ENCODE peak calls at places on chromosomes 3 and 15, in seven cellular contexts. One of them, this sample, is unnamed.

GRCh38 chr15:57591822-57592367 is at the start of gene MYZAP:
- DNase-seq in GM12892: peak
- DNase-seq in adrenal gland: peak
- DNase-seq in right lobe of liver: peak
- DNase-seq in tibial nerve: no peak
- DNase-seq in A549: no peak
- DNase-seq in uterus: peak
- DNase-seq in this sample: peak

GRCh38 chr3:185024406-185024805 is 128.5 kb downstream of the C3orf70 start:
- DNase-seq in GM12892: no peak
- DNase-seq in adrenal gland: no peak
- DNase-seq in right lobe of liver: no peak
- DNase-seq in tibial nerve: no peak
- DNase-seq in A549: no peak
- DNase-seq in uterus: no peak
- DNase-seq in this sample: no peak

GRCh38 chr3:89368846-89369245 is 261.4 kb downstream of the EPHA3 start:
- DNase-seq in GM12892: no peak
- DNase-seq in adrenal gland: no peak
- DNase-seq in right lobe of liver: no peak
- DNase-seq in tibial nerve: no peak
- DNase-seq in A549: no peak
- DNase-seq in uterus: no peak
- DNase-seq in this sample: no peak

GRCh38 chr3:30625541-30626438 is 19.4 kb downstream of the TGFBR2 start:
- DNase-seq in GM12892: no peak
- DNase-seq in adrenal gland: no peak
- DNase-seq in right lobe of liver: no peak
- DNase-seq in tibial nerve: no peak
- DNase-seq in A549: peak
- DNase-seq in uterus: no peak
- DNase-seq in this sample: no peak

GRCh38 chr3:139227165-139227564 is 116.7 kb upstream of the MRPS22 start:
- DNase-seq in GM12892: no peak
- DNase-seq in adrenal gland: peak
- DNase-seq in right lobe of liver: peak
- DNase-seq in tibial nerve: no peak
- DNase-seq in A549: no peak
- DNase-seq in uterus: peak
- DNase-seq in this sample: no peak

GRCh38 chr3:174325834-174326705 is 533.1 kb upstream of the NAALADL2 start:
- DNase-seq in GM12892: no peak
- DNase-seq in adrenal gland: no peak
- DNase-seq in right lobe of liver: no peak
- DNase-seq in tibial nerve: no peak
- DNase-seq in A549: no peak
- DNase-seq in uterus: no peak
- DNase-seq in this sample: no peak

GRCh38 chr15:35098737-35099136 is 13.6 kb upstream of the NANOGP8 start:
- DNase-seq in GM12892: no peak
- DNase-seq in adrenal gland: no peak
- DNase-seq in right lobe of liver: no peak
- DNase-seq in tibial nerve: no peak
- DNase-seq in A549: no peak
- DNase-seq in uterus: no peak
- DNase-seq in this sample: no peak

GRCh38 chr15:56528136-56528535 is 63.2 kb upstream of the MNS1 start:
- DNase-seq in GM12892: no peak
- DNase-seq in adrenal gland: no peak
- DNase-seq in right lobe of liver: no peak
- DNase-seq in tibial nerve: no peak
- DNase-seq in A549: no peak
- DNase-seq in uterus: no peak
- DNase-seq in this sample: no peak

GRCh38 chr3:190174471-190174870 is 53.8 kb upstream of the P3H2 start:
- DNase-seq in GM12892: no peak
- DNase-seq in adrenal gland: no peak
- DNase-seq in right lobe of liver: no peak
- DNase-seq in tibial nerve: no peak
- DNase-seq in A549: no peak
- DNase-seq in uterus: no peak
- DNase-seq in this sample: no peak

GRCh38 chr3:141394560-141394959 is 26.3 kb downstream of the ZBTB38 start:
- DNase-seq in GM12892: no peak
- DNase-seq in adrenal gland: no peak
- DNase-seq in right lobe of liver: no peak
- DNase-seq in tibial nerve: no peak
- DNase-seq in A549: no peak
- DNase-seq in uterus: no peak
- DNase-seq in this sample: no peak

GRCh38 chr15:66405007-66405406 is 18.3 kb downstream of the MAP2K1 start:
- DNase-seq in GM12892: no peak
- DNase-seq in adrenal gland: no peak
- DNase-seq in right lobe of liver: no peak
- DNase-seq in tibial nerve: no peak
- DNase-seq in A549: no peak
- DNase-seq in uterus: no peak
- DNase-seq in this sample: no peak

GRCh38 chr15:90871716-90872480 is 3.5 kb downstream of the FURIN start:
- DNase-seq in GM12892: peak
- DNase-seq in adrenal gland: no peak
- DNase-seq in right lobe of liver: no peak
- DNase-seq in tibial nerve: no peak
- DNase-seq in A549: no peak
- DNase-seq in uterus: peak
- DNase-seq in this sample: peak

DNA sequence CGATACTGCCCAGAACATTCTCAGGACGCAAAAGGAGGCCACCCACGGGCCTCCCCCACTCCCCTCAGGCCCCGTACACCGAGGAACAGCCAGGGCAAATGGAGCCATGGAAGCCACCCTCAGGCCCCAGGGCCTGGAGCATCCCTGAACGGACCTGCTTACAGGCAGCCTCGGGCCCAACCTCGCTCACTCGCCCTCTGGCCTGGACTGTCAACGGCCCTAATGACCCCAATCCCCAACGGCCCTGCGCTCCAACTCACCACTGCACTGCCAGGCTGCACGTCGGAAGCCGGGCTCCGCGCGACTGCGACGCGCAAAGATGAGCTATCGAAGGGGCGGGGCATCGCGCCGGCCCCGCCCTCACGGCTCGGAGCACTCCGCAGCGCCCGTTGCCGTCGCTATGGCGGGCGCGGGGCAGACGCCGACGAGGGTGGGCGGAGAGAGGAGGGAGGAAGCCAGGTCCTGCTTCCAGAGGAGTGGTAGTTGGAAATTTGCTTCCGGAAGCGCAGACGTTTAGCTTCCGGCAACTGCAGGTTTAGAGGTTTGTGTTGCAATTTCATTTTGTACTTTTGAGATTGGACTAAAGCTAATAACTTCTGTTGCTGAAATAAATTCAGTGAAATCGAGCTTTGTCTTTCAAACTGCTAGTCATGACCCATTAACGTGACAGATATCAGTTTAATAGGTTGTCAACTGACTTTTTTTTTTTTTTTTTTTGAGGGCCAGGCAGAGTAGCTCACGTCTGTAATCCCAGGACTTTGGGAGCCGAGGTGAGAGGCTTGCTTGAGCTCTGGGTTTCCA is at the start of gene SKIC8:
- DNase-seq in GM12892: peak
- DNase-seq in adrenal gland: peak
- DNase-seq in right lobe of liver: peak
- DNase-seq in tibial nerve: peak
- DNase-seq in A549: peak
- DNase-seq in uterus: peak
- DNase-seq in this sample: peak
- TF ChIP-seq POLR2A in GM12892: peak
- TF ChIP-seq POLR2A in adrenal gland: peak
- TF ChIP-seq POLR2A in right lobe of liver: peak
- TF ChIP-seq POLR2A in tibial nerve: peak
- TF ChIP-seq POLR2A in A549: peak
- TF ChIP-seq POLR2A in uterus: peak
- TF ChIP-seq POLR2A in this sample: peak

GRCh38 chr15:62644874-62645755 is 397.4 kb upstream of the TPM1 start:
- DNase-seq in GM12892: no peak
- DNase-seq in adrenal gland: no peak
- DNase-seq in right lobe of liver: no peak
- DNase-seq in tibial nerve: no peak
- DNase-seq in A549: no peak
- DNase-seq in uterus: no peak
- DNase-seq in this sample: no peak
- TF ChIP-seq POLR2A in GM12892: no peak
- TF ChIP-seq POLR2A in adrenal gland: no peak
- TF ChIP-seq POLR2A in right lobe of liver: no peak
- TF ChIP-seq POLR2A in tibial nerve: no peak
- TF ChIP-seq POLR2A in A549: no peak
- TF ChIP-seq POLR2A in uterus: no peak
- TF ChIP-seq POLR2A in this sample: no peak

GRCh38 chr3:115659861-115660260 is 36.6 kb downstream of the GAP43 start:
- DNase-seq in GM12892: no peak
- DNase-seq in adrenal gland: no peak
- DNase-seq in right lobe of liver: no peak
- DNase-seq in tibial nerve: no peak
- DNase-seq in A549: no peak
- DNase-seq in uterus: no peak
- DNase-seq in this sample: no peak

GRCh38 chr3:115657168-115657567 is 33.9 kb downstream of the GAP43 start:
- DNase-seq in GM12892: no peak
- DNase-seq in adrenal gland: no peak
- DNase-seq in right lobe of liver: no peak
- DNase-seq in tibial nerve: no peak
- DNase-seq in A549: no peak
- DNase-seq in uterus: no peak
- DNase-seq in this sample: no peak

GRCh38 chr3:115659253-115659652 is 35.9 kb downstream of the GAP43 start:
- DNase-seq in GM12892: no peak
- DNase-seq in adrenal gland: no peak
- DNase-seq in right lobe of liver: no peak
- DNase-seq in tibial nerve: no peak
- DNase-seq in A549: no peak
- DNase-seq in uterus: no peak
- DNase-seq in this sample: no peak

GRCh38 chr3:115658032-115658336 is 34.7 kb downstream of the GAP43 start:
- DNase-seq in GM12892: peak
- DNase-seq in adrenal gland: no peak
- DNase-seq in right lobe of liver: no peak
- DNase-seq in tibial nerve: no peak
- DNase-seq in A549: no peak
- DNase-seq in uterus: no peak
- DNase-seq in this sample: no peak

DNA sequence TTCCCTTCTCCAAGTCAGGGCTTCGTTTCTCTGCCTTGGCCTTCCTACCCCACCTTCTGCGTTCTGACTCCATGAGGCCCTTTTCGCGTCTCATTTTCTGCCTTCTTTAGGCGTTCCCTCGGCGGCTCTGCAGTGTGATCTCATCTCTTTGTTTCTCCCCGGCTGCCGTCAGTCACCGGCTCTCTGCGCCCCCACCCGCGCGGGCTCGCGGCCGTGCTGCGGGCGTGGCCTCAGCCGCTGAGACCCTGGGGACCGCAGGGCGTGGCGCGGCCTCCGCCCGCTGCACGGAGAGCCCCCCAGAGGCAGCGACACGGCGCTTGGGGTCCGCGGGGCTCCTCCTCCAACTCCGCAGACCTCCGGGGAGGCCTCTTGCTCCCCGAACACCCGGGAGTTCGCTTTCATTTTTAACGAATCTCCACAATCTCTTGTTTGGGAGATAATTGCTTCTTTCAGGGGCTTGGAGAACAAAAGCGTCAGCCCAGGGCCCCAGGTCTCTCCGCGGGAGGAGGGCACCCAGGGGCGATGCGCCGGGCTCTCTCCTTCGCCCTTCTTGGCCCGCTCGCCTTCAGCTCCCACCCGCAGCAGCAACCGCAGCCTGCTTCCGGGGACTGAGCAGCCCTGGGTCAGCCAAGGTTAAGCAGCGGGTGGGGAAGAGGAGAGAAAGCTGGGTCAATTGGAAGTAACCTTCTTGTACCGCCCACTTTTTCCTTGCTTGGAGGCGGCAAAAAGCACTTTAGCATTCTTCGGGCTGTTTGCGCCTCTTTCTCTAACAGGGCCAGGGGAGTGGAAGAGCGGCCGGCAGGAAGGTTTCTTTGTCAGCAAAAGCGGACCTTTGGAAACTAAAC is 35.2 kb downstream of the GAP43 start:
- DNase-seq in GM12892: peak
- DNase-seq in adrenal gland: peak
- DNase-seq in right lobe of liver: peak
- DNase-seq in tibial nerve: peak
- DNase-seq in A549: peak
- DNase-seq in uterus: peak
- DNase-seq in this sample: peak
- TF ChIP-seq POLR2A in GM12892: peak
- TF ChIP-seq POLR2A in adrenal gland: peak
- TF ChIP-seq POLR2A in right lobe of liver: no peak
- TF ChIP-seq POLR2A in tibial nerve: peak
- TF ChIP-seq POLR2A in A549: peak
- TF ChIP-seq POLR2A in uterus: peak
- TF ChIP-seq POLR2A in this sample: no peak

GRCh38 chr3:18428036-18428435 is 2.9 kb upstream of the SATB1 start:
- DNase-seq in GM12892: no peak
- DNase-seq in adrenal gland: no peak
- DNase-seq in right lobe of liver: no peak
- DNase-seq in tibial nerve: no peak
- DNase-seq in A549: no peak
- DNase-seq in uterus: no peak
- DNase-seq in this sample: no peak

GRCh38 chr3:18424862-18425640 is at the start of gene SATB1:
- DNase-seq in GM12892: no peak
- DNase-seq in adrenal gland: peak
- DNase-seq in right lobe of liver: peak
- DNase-seq in tibial nerve: peak
- DNase-seq in A549: peak
- DNase-seq in uterus: peak
- DNase-seq in this sample: peak

GRCh38 chr3:18426597-18426996 is 1.5 kb upstream of the SATB1 start:
- DNase-seq in GM12892: no peak
- DNase-seq in adrenal gland: no peak
- DNase-seq in right lobe of liver: no peak
- DNase-seq in tibial nerve: no peak
- DNase-seq in A549: no peak
- DNase-seq in uterus: no peak
- DNase-seq in this sample: no peak

GRCh38 chr3:18424213-18424861 is 802 bp downstream of the SATB1 start:
- DNase-seq in GM12892: no peak
- DNase-seq in adrenal gland: peak
- DNase-seq in right lobe of liver: peak
- DNase-seq in tibial nerve: no peak
- DNase-seq in A549: no peak
- DNase-seq in uterus: peak
- DNase-seq in this sample: peak

GRCh38 chr3:18425641-18426403 is 683 bp upstream of the SATB1 start:
- DNase-seq in GM12892: no peak
- DNase-seq in adrenal gland: no peak
- DNase-seq in right lobe of liver: peak
- DNase-seq in tibial nerve: no peak
- DNase-seq in A549: no peak
- DNase-seq in uterus: peak
- DNase-seq in this sample: peak
- TF ChIP-seq POLR2A in GM12892: no peak
- TF ChIP-seq POLR2A in adrenal gland: no peak
- TF ChIP-seq POLR2A in right lobe of liver: peak
- TF ChIP-seq POLR2A in tibial nerve: no peak
- TF ChIP-seq POLR2A in A549: no peak
- TF ChIP-seq POLR2A in uterus: no peak
- TF ChIP-seq POLR2A in this sample: no peak

GRCh38 chr3:128070898-128071591 is 18.8 kb downstream of the SEC61A1 start:
- DNase-seq in GM12892: no peak
- DNase-seq in adrenal gland: no peak
- DNase-seq in right lobe of liver: no peak
- DNase-seq in tibial nerve: no peak
- DNase-seq in A549: no peak
- DNase-seq in uterus: no peak
- DNase-seq in this sample: no peak
- TF ChIP-seq POLR2A in GM12892: no peak
- TF ChIP-seq POLR2A in adrenal gland: no peak
- TF ChIP-seq POLR2A in right lobe of liver: no peak
- TF ChIP-seq POLR2A in tibial nerve: no peak
- TF ChIP-seq POLR2A in A549: no peak
- TF ChIP-seq POLR2A in uterus: no peak
- TF ChIP-seq POLR2A in this sample: no peak

This sample was measured in lower leg skin.